ENCODE peak calls at places on chromosomes 7 and 10, in four cellular contexts. G, O, Z and R are unnamed samples.

GRCh38 chr10:127243490-127244272 is 47.3 kb upstream of the INSYN2A start:
- DNase-seq in G (no peak), O (peak), Z (peak), R (peak)

GRCh38 chr7:139730746-139731612 is 46.8 kb downstream of the HIPK2 start:
- DNase-seq in G (no peak), O (no peak), Z (no peak), R (no peak)

GRCh38 chr7:123580406-123581161 is 21.0 kb upstream of the ASB15 start:
- DNase-seq in G (no peak), O (peak), Z (peak), R (peak)

GRCh38 chr7:103752995-103753394 is 236.5 kb downstream of the RELN start:
- DNase-seq in G (no peak), O (no peak), Z (no peak), R (peak)

GRCh38 chr10:30154126-30154525 is 94.7 kb upstream of the JCAD start:
- DNase-seq in G (no peak), O (no peak), Z (no peak), R (peak)

GRCh38 chr10:102300289-102300843 is 55.0 kb downstream of the GBF1 start:
- DNase-seq in G (peak), O (no peak), Z (no peak), R (peak)

GRCh38 chr10:5665380-5666323 is 743 bp downstream of the ASB13 start:
- DNase-seq in G (no peak), O (no peak), Z (no peak), R (peak)

GRCh38 chr7:112723416-112723815 is 66.8 kb downstream of the TMEM168 start:
- DNase-seq in G (peak), O (no peak), Z (no peak), R (no peak)

GRCh38 chr10:84214612-84215235 is 10.6 kb downstream of the LRIT2 start:
- DNase-seq in G (no peak), O (peak), Z (no peak), R (peak)

GRCh38 chr7:22432203-22432718 is 67.7 kb downstream of the STEAP1B start:
- DNase-seq in G (no peak), O (no peak), Z (no peak), R (no peak)

GRCh38 chr10:51651063-51651462 is 48.3 kb downstream of the CSTF2T start:
- DNase-seq in G (no peak), O (no peak), Z (no peak), R (peak)

GRCh38 chr7:151987748-151988529 is 31.7 kb downstream of the GALNTL5 start:
- DNase-seq in G (no peak), O (no peak), Z (no peak), R (peak)

GRCh38 chr10:42988517-42989395 is 88.1 kb upstream of the RET start:
- DNase-seq in G (no peak), O (no peak), Z (no peak), R (peak)

GRCh38 chr10:63766766-63767505 is 245.7 kb downstream of the REEP3 start:
- DNase-seq in G (no peak), O (no peak), Z (no peak), R (peak)

GRCh38 chr10:117005454-117006055 is 568 bp upstream of the SHTN1 start:
- DNase-seq in G (no peak), O (peak), Z (peak), R (peak)

GRCh38 chr10:118047363-118047719 is 600 bp upstream of the RAB11FIP2 start:
- DNase-seq in G (no peak), O (no peak), Z (no peak), R (no peak)

GRCh38 chr10:4810093-4810492 is 15.9 kb upstream of the AKR1E2 start:
- DNase-seq in G (no peak), O (no peak), Z (no peak), R (no peak)

GRCh38 chr10:8088504-8088903 is 34.0 kb downstream of the GATA3 start:
- DNase-seq in G (no peak), O (no peak), Z (no peak), R (no peak)

GRCh38 chr10:5975641-5976473 is 1.5 kb downstream of the IL15RA start:
- DNase-seq in G (no peak), O (no peak), Z (no peak), R (no peak)

GRCh38 chr7:12706900-12707536 is 19.6 kb downstream of the ARL4A start:
- DNase-seq in G (no peak), O (no peak), Z (no peak), R (no peak)

GRCh38 chr7:77910124-77910523 is 111.6 kb downstream of the PHTF2 start:
- DNase-seq in G (no peak), O (no peak), Z (no peak), R (no peak)

GRCh38 chr7:28509256-28510021 is 97.1 kb downstream of the CREB5 start:
- DNase-seq in G (no peak), O (no peak), Z (no peak), R (peak)

GRCh38 chr7:28330384-28331070 is 81.8 kb upstream of the CREB5 start:
- DNase-seq in G (no peak), O (no peak), Z (no peak), R (no peak)

GRCh38 chr7:135980665-135981180 is 3.6 kb upstream of the MTPN start:
- DNase-seq in G (no peak), O (no peak), Z (no peak), R (peak)

GRCh38 chr7:40356871-40357676 is 222.3 kb downstream of the SUGCT start:
- DNase-seq in G (no peak), O (no peak), Z (no peak), R (peak)

GRCh38 chr10:97465982-97466381 is 20.0 kb downstream of the ZDHHC16 start:
- DNase-seq in G (no peak), O (no peak), Z (no peak), R (no peak)

GRCh38 chr7:37062019-37062418 is 337.7 kb upstream of the AOAH start:
- DNase-seq in G (no peak), O (no peak), Z (no peak), R (no peak)

GRCh38 chr10:21499580-21499909 is 25.9 kb downstream of the SKIDA1 start:
- DNase-seq in G (no peak), O (no peak), Z (no peak), R (no peak)
- H3K27ac ChIP-seq in G (no peak), O (no peak), Z (peak), R (no peak)

DNA sequence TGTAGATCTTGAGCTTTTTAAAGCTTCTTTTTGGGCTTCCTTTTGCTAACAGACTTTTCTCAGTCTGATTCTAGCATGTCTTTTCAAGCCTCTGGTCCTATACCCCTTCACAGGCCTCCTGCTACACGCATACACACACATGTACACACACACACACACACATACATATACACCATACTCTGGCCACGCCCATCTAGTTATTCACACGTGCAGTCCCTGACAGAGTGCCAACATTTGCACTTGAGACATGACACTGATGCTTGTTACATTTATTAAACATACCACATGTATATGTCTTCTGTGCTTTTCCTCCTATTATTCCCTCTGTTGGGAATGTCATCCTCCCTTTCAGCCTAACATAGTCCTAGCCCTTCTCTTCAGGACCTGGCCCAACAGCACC is 222.2 kb downstream of the ARHGAP12 start:
- DNase-seq in G (no peak), O (no peak), Z (no peak), R (no peak)
- H3K27ac ChIP-seq in G (no peak), O (no peak), Z (peak), R (no peak)

GRCh38 chr7:150587551-150587950 is 20.4 kb downstream of the GIMAP4 start:
- DNase-seq in G (no peak), O (no peak), Z (no peak), R (no peak)
- H3K27ac ChIP-seq in G (no peak), O (no peak), Z (no peak), R (no peak)

GRCh38 chr7:99109108-99110051 is 34.5 kb downstream of the SMURF1 start:
- DNase-seq in G (no peak), O (no peak), Z (no peak), R (no peak)
- H3K27ac ChIP-seq in G (peak), O (no peak), Z (no peak), R (no peak)

GRCh38 chr7:134533288-134533771 is 6.0 kb downstream of the AKR1B10 start:
- DNase-seq in G (no peak), O (no peak), Z (no peak), R (no peak)

GRCh38 chr7:134527979-134528371 is 608 bp downstream of the AKR1B10 start:
- DNase-seq in G (peak), O (no peak), Z (no peak), R (peak)

GRCh38 chr7:134532155-134533089 is 5.1 kb downstream of the AKR1B10 start:
- DNase-seq in G (no peak), O (no peak), Z (no peak), R (no peak)

GRCh38 chr7:134528749-134529148 is 1.4 kb downstream of the AKR1B10 start:
- DNase-seq in G (no peak), O (no peak), Z (no peak), R (no peak)

DNA sequence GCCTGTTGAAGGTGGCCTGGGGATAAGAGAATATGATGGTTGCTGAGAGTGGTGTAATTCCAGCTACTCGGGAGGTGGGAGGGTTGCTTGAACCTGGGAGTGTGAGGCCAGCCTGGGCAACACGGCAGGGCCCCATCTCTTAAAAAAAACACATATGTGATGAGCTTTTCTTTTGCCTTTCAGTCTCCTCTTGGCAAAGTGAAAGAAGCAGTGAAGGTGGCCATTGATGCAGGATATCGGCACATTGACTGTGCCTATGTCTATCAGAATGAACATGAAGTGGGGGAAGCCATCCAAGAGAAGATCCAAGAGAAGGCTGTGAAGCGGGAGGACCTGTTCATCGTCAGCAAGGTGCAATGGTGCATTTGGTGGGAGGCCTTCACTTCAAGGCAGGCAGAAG is 3.1 kb downstream of the AKR1B10 start:
- DNase-seq in G (no peak), O (no peak), Z (no peak), R (no peak)
- H3K27ac ChIP-seq in G (no peak), O (no peak), Z (no peak), R (no peak)

GRCh38 chr10:10871312-10871711 is 146.4 kb upstream of the CELF2 start:
- DNase-seq in G (no peak), O (no peak), Z (no peak), R (no peak)

GRCh38 chr10:10872035-10872673 is 145.5 kb upstream of the CELF2 start:
- DNase-seq in G (peak), O (no peak), Z (no peak), R (peak)

GRCh38 chr10:10873915-10874314 is 143.8 kb upstream of the CELF2 start:
- DNase-seq in G (no peak), O (no peak), Z (no peak), R (no peak)

GRCh38 chr10:10873289-10873688 is 144.4 kb upstream of the CELF2 start:
- DNase-seq in G (no peak), O (no peak), Z (no peak), R (no peak)

DNA sequence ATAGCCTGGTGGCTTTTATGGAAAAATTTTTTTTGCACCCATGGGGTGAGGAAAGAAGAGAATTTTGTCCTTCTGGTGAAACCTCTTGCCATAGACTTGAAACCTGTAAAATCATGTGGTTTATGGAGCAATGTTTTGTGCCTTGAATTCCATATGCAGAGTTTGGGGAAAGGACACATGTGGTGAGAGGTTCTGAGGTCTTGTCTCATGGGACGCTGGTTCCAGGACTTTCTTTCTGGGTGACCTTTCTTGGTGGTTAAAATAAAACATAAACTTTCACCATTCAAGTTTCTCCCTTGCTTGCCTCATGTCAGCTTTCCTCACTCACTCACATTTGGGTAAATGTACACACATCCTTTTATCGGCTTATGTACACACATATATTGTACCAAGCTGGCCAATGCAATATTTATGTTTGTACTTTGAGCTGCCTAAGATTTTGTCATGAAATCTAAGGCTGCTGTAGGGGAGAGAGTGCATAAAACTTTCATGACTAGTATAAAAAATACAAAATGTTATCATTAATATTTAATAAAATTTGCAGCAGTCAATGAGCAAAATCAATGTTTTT is 144.9 kb upstream of the CELF2 start:
- DNase-seq in G (no peak), O (no peak), Z (no peak), R (peak)
- H3K27ac ChIP-seq in G (peak), O (no peak), Z (no peak), R (no peak)

DNA sequence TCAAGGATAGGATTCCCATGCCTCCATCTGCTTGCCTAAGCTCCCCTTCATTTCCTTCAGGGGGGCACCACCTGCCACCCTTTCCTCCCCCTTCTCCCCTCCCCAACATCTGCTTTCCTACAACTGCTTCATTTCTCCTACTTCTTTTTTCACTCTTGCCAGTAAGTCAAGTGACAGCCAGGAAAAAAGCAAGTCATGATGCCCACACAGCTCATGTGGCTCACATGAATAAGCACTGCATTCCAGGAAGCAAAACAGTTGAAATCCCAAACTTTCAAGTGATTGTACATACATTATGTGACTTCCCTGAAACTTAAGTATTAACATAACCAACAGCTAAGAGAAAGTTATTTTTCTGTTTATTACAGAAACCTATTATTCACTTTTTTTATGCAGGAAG is 78.6 kb downstream of the TNS3 start:
- DNase-seq in G (no peak), O (no peak), Z (no peak), R (no peak)
- H3K27ac ChIP-seq in G (peak), O (no peak), Z (no peak), R (no peak)

GRCh38 chr10:62059424-62059913 is 158.0 kb downstream of the ARID5B start:
- DNase-seq in G (no peak), O (no peak), Z (no peak), R (peak)
- H3K27ac ChIP-seq in G (no peak), O (no peak), Z (no peak), R (no peak)

GRCh38 chr7:100803398-100804161 is 23.7 kb downstream of the EPHB4 start:
- DNase-seq in G (peak), O (no peak), Z (peak), R (peak)
- H3K27ac ChIP-seq in G (peak), O (peak), Z (peak), R (peak)

DNA sequence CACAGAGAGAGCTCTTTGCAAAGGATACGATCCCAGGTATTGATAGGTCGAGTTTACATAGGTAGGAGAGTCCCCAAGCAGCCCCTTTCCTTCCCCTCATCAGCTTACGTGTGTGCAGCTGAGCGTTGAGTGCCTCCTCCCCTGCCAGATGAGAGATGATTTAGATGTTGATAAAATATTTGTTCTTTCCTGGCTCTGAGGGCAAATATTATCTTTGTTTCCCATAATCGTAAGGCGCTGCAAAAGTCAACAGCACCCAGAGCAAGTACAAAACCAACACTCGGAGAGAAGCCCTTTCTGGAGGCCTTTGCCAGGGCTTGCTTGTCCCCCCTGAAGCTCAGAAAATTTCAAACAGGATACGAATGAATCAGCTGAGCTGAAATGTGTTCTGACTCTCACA is 683.1 kb downstream of the LRMDA start:
- DNase-seq in G (no peak), O (no peak), Z (no peak), R (peak)
- H3K27ac ChIP-seq in G (no peak), O (no peak), Z (peak), R (peak)